ENCODE peak calls at places on chromosomes 7 and 10, in four cellular contexts. G is uterus, Y is GM12865, C is mucosa of descending colon. S is an unnamed sample.

GRCh38 chr7:33789871-33790270 is 115.5 kb upstream of the BMPER start:
- DNase-seq in G (no peak), Y (no peak), C (no peak), S (no peak)

GRCh38 chr7:13984831-13985685 is 4.4 kb downstream of the ETV1 start:
- DNase-seq in G (no peak), Y (no peak), C (no peak), S (no peak)

GRCh38 chr10:22681783-22682183 is 32.6 kb downstream of the PIP4K2A start:
- DNase-seq in G (no peak), Y (no peak), C (no peak), S (no peak)

GRCh38 chr10:46516660-46517416 is 39.6 kb downstream of the GPRIN2 start:
- DNase-seq in G (no peak), Y (no peak), C (no peak), S (no peak)

GRCh38 chr10:119001717-119002500 is 27.6 kb upstream of the NANOS1 start:
- DNase-seq in G (no peak), Y (no peak), C (no peak), S (no peak)

GRCh38 chr7:69640925-69641594 is 42.8 kb downstream of the AUTS2 start:
- DNase-seq in G (no peak), Y (no peak), C (no peak), S (no peak)

GRCh38 chr10:74234569-74234968 is 83.5 kb downstream of the ADK start:
- DNase-seq in G (no peak), Y (no peak), C (no peak), S (no peak)

GRCh38 chr10:61250131-61250530 is 203.1 kb downstream of the TMEM26 start:
- DNase-seq in G (no peak), Y (no peak), C (no peak), S (no peak)

GRCh38 chr10:124493191-124493936 is 31.7 kb downstream of the LHPP start:
- DNase-seq in G (no peak), Y (no peak), C (peak), S (no peak)

GRCh38 chr7:132437730-132438129 is 138.5 kb downstream of the PLXNA4 start:
- DNase-seq in G (no peak), Y (no peak), C (no peak), S (no peak)

GRCh38 chr7:19128856-19129255 is 11.4 kb upstream of the TWIST1 start:
- DNase-seq in G (no peak), Y (no peak), C (no peak), S (no peak)

GRCh38 chr10:94963901-94964300 is 25.4 kb downstream of the CYP2C9 start:
- DNase-seq in G (no peak), Y (peak), C (no peak), S (peak)

GRCh38 chr7:16668049-16668858 is 22.3 kb downstream of the BZW2 start:
- DNase-seq in G (peak), Y (no peak), C (no peak), S (no peak)

GRCh38 chr10:87667503-87667902 is 7.8 kb downstream of the PAPSS2 start:
- DNase-seq in G (no peak), Y (no peak), C (no peak), S (no peak)

GRCh38 chr7:11212080-11212711 is 238.5 kb downstream of the PHF14 start:
- DNase-seq in G (peak), Y (peak), C (no peak), S (peak)

GRCh38 chr10:78401882-78402367 is 368.3 kb downstream of the RPS24 start:
- DNase-seq in G (no peak), Y (no peak), C (no peak), S (no peak)

GRCh38 chr10:52215745-52216361 is 98.2 kb upstream of the DKK1 start:
- DNase-seq in G (no peak), Y (peak), C (no peak), S (peak)

GRCh38 chr7:124776153-124776552 is 10.6 kb upstream of the GPR37 start:
- DNase-seq in G (no peak), Y (no peak), C (no peak), S (no peak)

GRCh38 chr10:27482984-27483956 is 20.8 kb upstream of the RAB18 start:
- DNase-seq in G (no peak), Y (no peak), C (no peak), S (no peak)

GRCh38 chr7:99270702-99271101 is 1.9 kb upstream of the MYH16 start:
- DNase-seq in G (no peak), Y (no peak), C (no peak), S (no peak)

GRCh38 chr7:101885597-101885955 is 68.2 kb downstream of the CUX1 start:
- DNase-seq in G (no peak), Y (no peak), C (no peak), S (no peak)

GRCh38 chr7:105887569-105888199 is 11.3 kb upstream of the ATXN7L1 start:
- DNase-seq in G (no peak), Y (no peak), C (no peak), S (no peak)

GRCh38 chr7:33986951-33987948 is 81.9 kb downstream of the BMPER start:
- DNase-seq in G (peak), Y (no peak), C (no peak), S (no peak)

GRCh38 chr7:77550586-77550985 is 13.5 kb downstream of the PTPN12 start:
- DNase-seq in G (no peak), Y (no peak), C (no peak), S (no peak)

GRCh38 chr7:34523233-34523918 is 134.6 kb upstream of the NPSR1 start:
- DNase-seq in G (no peak), Y (no peak), C (no peak), S (no peak)

GRCh38 chr7:127741764-127742375 is 89.9 kb downstream of the SND1 start:
- DNase-seq in G (no peak), Y (no peak), C (no peak), S (no peak)

GRCh38 chr7:49839863-49840262 is 66.4 kb downstream of the VWC2 start:
- DNase-seq in G (no peak), Y (no peak), C (no peak), S (no peak)

GRCh38 chr7:95845007-95845406 is 72.7 kb downstream of the DYNC1I1 start:
- DNase-seq in G (no peak), Y (peak), C (no peak), S (no peak)

GRCh38 chr7:116801092-116801710 is 61.2 kb upstream of the CAPZA2 start:
- DNase-seq in G (no peak), Y (no peak), C (no peak), S (no peak)

GRCh38 chr7:8443871-8444756 is 10.7 kb downstream of the NXPH1 start:
- DNase-seq in G (no peak), Y (no peak), C (no peak), S (no peak)

GRCh38 chr10:124369986-124370385 is 48.7 kb downstream of the OAT start:
- DNase-seq in G (no peak), Y (no peak), C (no peak), S (no peak)

GRCh38 chr7:47520408-47520807 is 61.5 kb downstream of the TNS3 start:
- DNase-seq in G (peak), Y (no peak), C (no peak), S (no peak)

GRCh38 chr7:129607471-129608120 is 3.9 kb upstream of the NRF1 start:
- DNase-seq in G (no peak), Y (peak), C (no peak), S (peak)

GRCh38 chr7:142098004-142098403 is 13.5 kb upstream of the MGAM2 start:
- DNase-seq in G (no peak), Y (no peak), C (no peak), S (no peak)

GRCh38 chr10:4141471-4141870 is 356.5 kb upstream of the KLF6 start:
- DNase-seq in G (no peak), Y (peak), C (no peak), S (no peak)

DNA sequence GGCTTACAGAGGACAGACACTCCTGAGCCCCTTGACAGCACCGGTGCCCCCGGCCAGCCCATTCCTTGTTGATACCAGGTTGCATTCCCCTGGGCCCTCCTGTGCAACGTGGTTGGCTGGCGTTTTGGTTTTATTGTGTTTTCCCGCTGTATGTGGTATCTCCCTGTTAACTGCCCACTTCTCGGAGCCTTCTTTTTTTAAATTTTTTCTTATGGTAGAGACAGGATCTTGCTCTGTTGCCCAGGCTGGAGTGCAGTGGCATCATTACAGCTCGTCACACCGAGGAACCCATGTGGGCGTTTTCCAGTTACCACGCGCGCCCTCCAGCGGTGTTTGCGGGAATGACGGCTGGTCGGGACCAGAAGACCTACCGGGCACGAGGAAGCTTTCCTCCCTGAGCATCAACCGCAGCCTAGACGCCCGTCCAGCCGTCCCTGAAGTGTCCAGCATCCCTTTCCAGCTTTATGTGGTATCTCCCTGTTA is 16.9 kb upstream of the ZFAND2A start:
- DNase-seq in G (no peak), Y (peak), C (peak), S (peak)
- TF ChIP-seq CTCF in G (no peak), Y (peak), C (peak), S (peak)

GRCh38 chr10:29273478-29273877 is 15.4 kb upstream of the LYZL1 start:
- DNase-seq in G (no peak), Y (no peak), C (no peak), S (no peak)
- TF ChIP-seq CTCF in G (no peak), Y (no peak), C (no peak), S (no peak)

DNA sequence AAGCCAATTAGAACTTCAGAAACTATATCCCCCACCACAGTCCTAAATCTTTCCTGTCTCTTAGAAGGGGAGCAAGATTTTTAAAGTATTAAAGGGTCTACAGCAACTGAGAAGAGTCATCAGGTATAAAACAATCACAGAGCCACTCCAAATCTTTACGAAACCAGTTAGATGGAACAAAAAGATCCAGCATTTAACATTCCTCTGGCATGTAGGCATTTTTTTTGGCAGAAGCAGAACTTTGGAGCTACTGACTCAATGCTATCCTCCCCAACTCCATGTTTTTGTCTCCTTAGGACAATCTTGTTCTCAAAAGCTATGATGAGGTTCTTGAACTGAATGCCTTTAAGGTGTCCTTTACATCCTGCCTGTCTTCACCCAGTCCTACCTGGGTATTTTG is 333.3 kb downstream of the PRPF18 start:
- DNase-seq in G (no peak), Y (no peak), C (no peak), S (no peak)
- TF ChIP-seq CTCF in G (no peak), Y (no peak), C (no peak), S (no peak)

GRCh38 chr7:79361214-79361613 is 92.3 kb downstream of the MAGI2 start:
- DNase-seq in G (no peak), Y (no peak), C (no peak), S (no peak)
- TF ChIP-seq CTCF in G (no peak), Y (no peak), C (no peak), S (no peak)

DNA sequence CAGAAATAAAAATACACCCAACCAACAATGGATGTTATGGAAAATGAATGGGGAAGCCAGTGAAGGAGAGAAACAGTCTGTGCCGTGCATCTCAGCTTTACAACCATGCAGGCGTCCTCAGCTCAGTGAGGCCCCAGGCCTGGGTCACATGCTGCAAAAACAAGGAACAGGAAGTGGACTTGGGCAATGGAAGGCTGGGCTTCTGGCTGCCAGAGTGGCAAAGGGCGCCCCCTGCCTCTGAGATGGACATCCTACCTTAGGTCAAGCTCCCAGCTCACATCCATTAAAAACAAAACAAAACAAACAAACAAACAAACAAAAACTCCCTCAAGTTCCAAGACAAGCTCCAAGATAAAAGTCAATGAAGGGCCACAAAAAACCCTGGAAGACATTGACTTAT is 54.7 kb upstream of the AFAP1L2 start:
- DNase-seq in G (no peak), Y (peak), C (peak), S (peak)
- TF ChIP-seq CTCF in G (peak), Y (peak), C (no peak), S (peak)

GRCh38 chr10:106863549-106863948 is 301.0 kb downstream of the SORCS1 start:
- DNase-seq in G (no peak), Y (peak), C (no peak), S (no peak)
- TF ChIP-seq CTCF in G (no peak), Y (peak), C (no peak), S (peak)

S was measured in GM10248.